ENCODE peak calls at places on chromosomes 2 and 18, in eight cellular contexts. G is caudate nucleus; W is non-pigmented ciliary epithelial cell; N is chondrocyte; S is A172; U is T-helper 9 cell; B is effector memory CD4-positive, alpha-beta T cell; K is stromal cell of bone marrow. L is an unnamed sample.

GRCh38 chr18:78782951-78783563 is 196.6 kb upstream of the SALL3 start:
- DNase-seq in B (no peak), G (no peak), N (no peak), W (no peak), S (no peak), K (no peak), U (no peak), L (no peak)

GRCh38 chr2:100977511-100977910 is 24.6 kb upstream of the RPL31 start:
- DNase-seq in W (no peak), U (no peak), B (no peak), S (no peak), G (no peak), N (no peak), K (no peak), L (no peak)

GRCh38 chr2:178072383-178073301 is at the start of gene PDE11A:
- DNase-seq in B (no peak), G (no peak), N (peak), S (peak), W (peak), U (no peak), K (peak), L (peak)

GRCh38 chr2:172208881-172209325 is 106.2 kb upstream of the DLX2 start:
- DNase-seq in K (no peak), N (no peak), U (no peak), B (no peak), G (no peak), S (peak), W (no peak), L (no peak)

GRCh38 chr2:219521066-219521880 is 7.0 kb downstream of the ASIC4 start:
- DNase-seq in G (no peak), K (peak), N (no peak), U (no peak), S (peak), B (no peak), W (no peak), L (no peak)

GRCh38 chr18:5527603-5528002 is 16.2 kb downstream of the EPB41L3 start:
- DNase-seq in N (no peak), B (no peak), W (peak), U (no peak), K (peak), S (no peak), G (no peak), L (peak)

GRCh38 chr2:232419245-232420072 is 12.8 kb downstream of the ALPG start:
- DNase-seq in S (no peak), B (no peak), G (no peak), N (no peak), K (no peak), W (no peak), U (no peak), L (no peak)

GRCh38 chr2:99337931-99338580 is 867 bp downstream of the EIF5B start:
- DNase-seq in K (no peak), G (no peak), U (no peak), W (no peak), N (no peak), S (peak), B (no peak), L (no peak)

GRCh38 chr2:156673271-156673615 is 237.1 kb downstream of the GPD2 start:
- DNase-seq in G (no peak), N (no peak), K (no peak), B (no peak), S (no peak), W (no peak), U (no peak), L (no peak)

GRCh38 chr2:113886479-113887383 is 3.2 kb upstream of the ACTR3 start:
- DNase-seq in G (no peak), S (peak), W (peak), U (no peak), B (no peak), N (no peak), K (peak), L (no peak)

GRCh38 chr2:28563869-28564268 is 68.0 kb downstream of the PLB1 start:
- DNase-seq in W (no peak), S (no peak), K (no peak), G (no peak), B (no peak), U (no peak), N (no peak), L (no peak)

GRCh38 chr2:143581989-143582719 is 452.9 kb downstream of the ARHGAP15 start:
- DNase-seq in K (peak), S (peak), U (no peak), B (no peak), G (no peak), W (no peak), N (no peak), L (peak)

GRCh38 chr2:86646865-86647264 is 23.2 kb upstream of the RNF103 start:
- DNase-seq in N (no peak), W (no peak), G (no peak), U (no peak), B (no peak), S (no peak), K (no peak), L (no peak)

GRCh38 chr2:43224571-43225092 is 1.8 kb downstream of the ZFP36L2 start:
- DNase-seq in U (peak), S (no peak), B (peak), G (no peak), W (no peak), K (no peak), N (peak), L (no peak)

GRCh38 chr18:2641638-2642037 is 13.9 kb upstream of the SMCHD1 start:
- DNase-seq in K (peak), N (no peak), B (no peak), S (no peak), U (no peak), G (no peak), W (no peak), L (no peak)

L was measured in fibroblast of the conjunctiva.